ENCODE peak calls at places on chromosomes 6 and 20, in nine cellular contexts. K is GM13977; D is activated T-cell treated with anti-CD3 and anti-CD28 coated beads for 24 hours; L is adrenal gland; E is glutamatergic neuron; I is ovary; O is NCI-H748 treated with DMSO at 0.1 percent for 48 hours; B is effector CD4-positive, alpha-beta T cell; M is stimulated activated CD4-positive, alpha-beta T cell treated with anti-CD3 and anti-CD28 coated beads, Interleukin-4, amount 100 ng/mL, for 24 hours. N is an unnamed sample.

GRCh38 chr20:48686238-48687096 is 141.3 kb downstream of the PREX1 start:
- DNase-seq in M (no peak), O (no peak), E (no peak), K (no peak), B (no peak), I (no peak), L (peak), D (no peak), N (no peak)

GRCh38 chr6:80029442-80029841 is 25.0 kb downstream of the TTK start:
- DNase-seq in K (peak), B (no peak), O (no peak), I (no peak), L (no peak), M (no peak), E (no peak), D (no peak), N (no peak)

GRCh38 chr6:149410557-149410956 is 10.5 kb downstream of the SUMO4 start:
- DNase-seq in K (no peak), O (no peak), M (no peak), I (no peak), B (no peak), D (no peak), E (no peak), L (no peak), N (no peak)

GRCh38 chr20:40757087-40757486 is 68.1 kb upstream of the MAFB start:
- DNase-seq in E (no peak), D (no peak), B (no peak), L (no peak), O (no peak), M (no peak), I (no peak), K (no peak), N (no peak)

GRCh38 chr6:44034391-44034861 is 92.8 kb downstream of the MRPL14 start:
- DNase-seq in M (no peak), I (no peak), L (no peak), K (no peak), O (no peak), B (no peak), D (no peak), E (no peak), N (no peak)

GRCh38 chr6:125886914-125887313 is 69.7 kb upstream of the HINT3 start:
- DNase-seq in E (no peak), K (no peak), I (no peak), O (no peak), L (no peak), B (no peak), M (no peak), D (no peak), N (peak)

GRCh38 chr6:4139272-4139671 is 3.9 kb upstream of the ECI2 start:
- DNase-seq in E (no peak), I (no peak), D (no peak), M (no peak), B (no peak), K (no peak), O (no peak), L (no peak), N (no peak)

GRCh38 chr20:35472209-35472608 is 16.8 kb downstream of the CEP250 start:
- DNase-seq in E (no peak), L (no peak), K (no peak), M (no peak), D (no peak), I (no peak), B (no peak), O (no peak), N (no peak)

GRCh38 chr6:98839788-98840361 is 5.5 kb downstream of the POU3F2 start:
- DNase-seq in I (no peak), O (peak), K (no peak), B (no peak), L (no peak), E (peak), D (no peak), M (no peak), N (no peak)

GRCh38 chr20:49281913-49282467 is 4.1 kb upstream of the ZNFX1 start:
- DNase-seq in K (no peak), B (no peak), O (no peak), I (no peak), L (no peak), E (no peak), M (no peak), D (no peak), N (no peak)

GRCh38 chr6:121890307-121890910 is 455.0 kb downstream of the GJA1 start:
- DNase-seq in M (no peak), K (no peak), E (no peak), I (no peak), B (no peak), L (no peak), D (no peak), O (no peak), N (no peak)

GRCh38 chr20:13105864-13106457 is 97.2 kb downstream of the SPTLC3 start:
- DNase-seq in B (no peak), K (peak), M (no peak), D (no peak), L (no peak), E (no peak), I (no peak), O (peak), N (no peak)

GRCh38 chr6:128696651-128697391 is 176.4 kb upstream of the PTPRK start:
- DNase-seq in D (no peak), E (no peak), K (no peak), L (no peak), O (no peak), I (no peak), M (no peak), B (no peak), N (no peak)

GRCh38 chr6:47446974-47447373 is 30.6 kb upstream of the CD2AP start:
- DNase-seq in O (no peak), D (no peak), M (no peak), L (no peak), B (no peak), E (no peak), K (no peak), I (no peak), N (no peak)

GRCh38 chr6:83216806-83217205 is 23.6 kb downstream of the RWDD2A start:
- DNase-seq in L (no peak), K (no peak), M (no peak), B (no peak), O (no peak), I (no peak), D (no peak), E (no peak), N (no peak)

GRCh38 chr20:6057139-6057538 is 3.3 kb upstream of the LRRN4 start:
- DNase-seq in B (no peak), I (no peak), K (no peak), O (no peak), L (no peak), M (no peak), E (no peak), D (no peak), N (no peak)

GRCh38 chr20:48831702-48832422 is 4.1 kb upstream of the PREX1 start:
- DNase-seq in M (no peak), I (no peak), D (no peak), K (no peak), B (no peak), L (peak), O (no peak), E (no peak), N (no peak)

GRCh38 chr6:81636930-81637568 is 115.4 kb downstream of the TENT5A start:
- DNase-seq in M (no peak), B (no peak), O (no peak), K (no peak), D (no peak), I (no peak), E (no peak), L (no peak), N (no peak)

GRCh38 chr6:166960609-166960978 is 4.2 kb upstream of the RNASET2 start:
- DNase-seq in B (no peak), K (no peak), O (no peak), M (no peak), I (no peak), E (no peak), L (no peak), D (no peak), N (no peak)

GRCh38 chr6:72984981-72985665 is 240.2 kb downstream of the KHDC1L start:
- DNase-seq in O (no peak), B (no peak), D (no peak), I (no peak), E (no peak), K (no peak), L (no peak), M (no peak), N (no peak)

GRCh38 chr6:105952762-105953700 is 133.1 kb upstream of the PRDM1 start:
- DNase-seq in L (no peak), B (no peak), K (no peak), O (no peak), I (no peak), E (no peak), M (no peak), D (no peak), N (no peak)

GRCh38 chr20:6599876-6600275 is 167.6 kb upstream of the BMP2 start:
- DNase-seq in O (no peak), M (no peak), K (no peak), B (no peak), D (no peak), E (no peak), I (no peak), L (no peak), N (no peak)

GRCh38 chr6:42017021-42017643 is 33.2 kb upstream of the TAF8 start:
- DNase-seq in I (no peak), O (no peak), D (no peak), K (no peak), B (no peak), L (peak), E (no peak), M (peak), N (no peak)

GRCh38 chr6:4913705-4914411 is 90.0 kb downstream of the RPP40 start:
- DNase-seq in I (no peak), K (no peak), O (no peak), B (no peak), M (no peak), D (no peak), L (no peak), E (no peak), N (no peak)

GRCh38 chr6:7243188-7243942 is 69.6 kb downstream of the SSR1 start:
- DNase-seq in L (no peak), O (peak), B (peak), K (peak), I (no peak), D (peak), E (no peak), M (peak), N (peak)

GRCh38 chr6:128494440-128494839 is 26.0 kb downstream of the PTPRK start:
- DNase-seq in L (no peak), K (no peak), E (no peak), I (no peak), M (no peak), D (no peak), B (no peak), O (peak), N (no peak)

GRCh38 chr6:3549314-3549940 is 92.6 kb upstream of the SLC22A23 start:
- DNase-seq in M (no peak), O (peak), I (no peak), K (no peak), E (no peak), B (no peak), D (no peak), L (no peak), N (peak)

GRCh38 chr6:86615299-86615698 is 322.0 kb upstream of the HTR1E start:
- DNase-seq in D (no peak), M (no peak), I (no peak), K (no peak), O (no peak), B (no peak), L (no peak), E (no peak), N (no peak)

GRCh38 chr6:39887692-39888450 is 46.4 kb downstream of the MOCS1 start:
- DNase-seq in M (no peak), K (no peak), D (no peak), I (peak), O (no peak), L (peak), E (no peak), B (no peak), N (no peak)

GRCh38 chr6:50602191-50602810 is 111.0 kb upstream of the TFAP2D start:
- DNase-seq in I (no peak), L (no peak), D (no peak), M (no peak), K (peak), O (peak), E (no peak), B (no peak), N (peak)

GRCh38 chr6:56677559-56677958 is 34.9 kb upstream of the DST start:
- DNase-seq in D (no peak), E (no peak), M (no peak), L (no peak), B (no peak), K (no peak), O (no peak), I (no peak), N (no peak)

GRCh38 chr6:44386364-44386928 is 1.1 kb upstream of the CDC5L start:
- DNase-seq in O (peak), K (no peak), B (no peak), L (no peak), E (no peak), D (no peak), M (no peak), I (peak), N (peak)

N was measured in NCI-H774.